ENCODE peak calls at places on chromosomes 11 and 22, in ten cellular contexts. T, E, C, L, V, Y, Q, F, W and S are unnamed samples.

GRCh38 chr11:100855466-100856067 is 168.5 kb downstream of the ARHGAP42 start:
- DNase-seq in T (no peak), C (peak; percentile 68), Q (no peak), L (no peak), Y (no peak), W (no peak), V (no peak), F (no peak), E (no peak), S (no peak)

GRCh38 chr11:33635161-33635560 is 65.5 kb downstream of the C11orf91 start:
- DNase-seq in T (no peak), Q (no peak), W (no peak), V (no peak), E (peak; percentile 40), C (peak; percentile 70), Y (no peak), L (no peak), F (no peak), S (peak; percentile 72)

GRCh38 chr11:57310630-57311086 is 14.1 kb downstream of the TNKS1BP1 start:
- DNase-seq in C (peak; percentile 67), V (no peak), E (no peak), W (no peak), T (no peak), F (peak; percentile 79), Q (no peak), L (no peak), Y (no peak), S (no peak)

GRCh38 chr22:23657712-23658111 is 25.6 kb upstream of the DRICH1 start:
- DNase-seq in F (no peak), Q (no peak), C (no peak), E (no peak), V (no peak), L (no peak), Y (no peak), W (no peak), T (no peak), S (no peak)

GRCh38 chr11:75576445-75577049 is 14.5 kb downstream of the SERPINH1 start:
- DNase-seq in C (peak; percentile 81), L (no peak), T (peak; percentile 95), Q (peak; percentile 56), W (no peak), E (no peak), Y (peak; percentile 81), V (no peak), F (no peak), S (no peak)

GRCh38 chr11:93073026-93073425 is 103.6 kb downstream of the MTNR1B start:
- DNase-seq in L (no peak), C (no peak), E (no peak), Y (peak; percentile 86), Q (no peak), W (no peak), F (no peak), V (no peak), T (no peak), S (no peak)

GRCh38 chr11:47373876-47374820 is 4.2 kb downstream of the SPI1 start:
- DNase-seq in T (peak; percentile 90), Y (peak; percentile 96), E (peak; percentile 85), F (peak; percentile 84), L (peak; percentile 80), W (peak; percentile 61), C (peak; percentile 81), V (peak; percentile 83), Q (peak; percentile 82), S (peak; percentile 84)

GRCh38 chr11:26901162-26901561 is 92.8 kb upstream of the FIBIN start:
- DNase-seq in F (no peak), L (no peak), V (no peak), E (no peak), Q (no peak), T (no peak), C (no peak), Y (no peak), W (no peak), S (no peak)

GRCh38 chr22:46976598-46976997 is 214.1 kb downstream of the TBC1D22A start:
- DNase-seq in T (no peak), W (no peak), F (no peak), L (no peak), E (no peak), V (no peak), Y (no peak), Q (no peak), C (no peak), S (no peak)

GRCh38 chr11:22780914-22781593 is 48.5 kb downstream of the SVIP start:
- DNase-seq in T (no peak), W (peak; percentile 6), L (no peak), V (no peak), C (no peak), Y (no peak), E (no peak), Q (no peak), F (no peak), S (no peak)

GRCh38 chr11:26201411-26201810 is 130.5 kb upstream of the ANO3 start:
- DNase-seq in T (no peak), V (no peak), Y (no peak), W (no peak), C (peak; percentile 66), L (no peak), Q (no peak), E (no peak), F (no peak), S (no peak)

GRCh38 chr11:63945482-63946163 is 6.8 kb downstream of the NAA40 start:
- DNase-seq in Q (peak; percentile 72), Y (peak; percentile 90), F (peak; percentile 79), V (peak; percentile 77), E (peak; percentile 65), T (peak; percentile 82), C (peak; percentile 91), L (peak; percentile 30), W (peak; percentile 30), S (peak; percentile 55)

GRCh38 chr22:39658806-39659463 is 88.4 kb downstream of the CACNA1I start:
- DNase-seq in V (no peak), L (no peak), C (no peak), T (no peak), Q (no peak), F (no peak), E (no peak), W (no peak), Y (no peak), S (no peak)
- H3K4me3 ChIP-seq in V (no peak overlapping the region), L (peak overlapping the region; percentile 51), C (no peak overlapping the region), T (no peak overlapping the region), Q (no peak overlapping the region), F (no peak overlapping the region), E (no peak overlapping the region), W (no peak overlapping the region), Y (no peak overlapping the region), S (no peak overlapping the region)

GRCh38 chr11:68532719-68533369 is 72.3 kb downstream of the PPP6R3 start:
- DNase-seq in C (no peak), W (no peak), V (no peak), Y (no peak), F (no peak), E (no peak), Q (no peak), T (no peak), L (no peak), S (no peak)

GRCh38 chr11:68535098-68535497 is 74.5 kb downstream of the PPP6R3 start:
- DNase-seq in C (no peak), T (no peak), E (no peak), Y (no peak), F (no peak), L (no peak), V (no peak), Q (no peak), W (no peak), S (no peak)

GRCh38 chr11:68536706-68537105 is 76.2 kb downstream of the PPP6R3 start:
- DNase-seq in T (no peak), Q (no peak), C (no peak), W (no peak), V (no peak), L (no peak), F (no peak), E (no peak), Y (no peak), S (no peak)

GRCh38 chr11:68531129-68531693 is 70.7 kb downstream of the PPP6R3 start:
- DNase-seq in F (no peak), T (no peak), Y (no peak), W (no peak), Q (no peak), E (no peak), C (no peak), L (no peak), V (no peak), S (no peak)

GRCh38 chr11:68533945-68534344 is 73.4 kb downstream of the PPP6R3 start:
- DNase-seq in F (no peak), C (no peak), T (no peak), W (no peak), L (no peak), Q (no peak), E (no peak), Y (no peak), V (no peak), S (no peak)
- H3K36me3 ChIP-seq in F (no peaks in the 10 kb centered on the region), C (peaks cover 15% of the 10 kb centered on the region), T (peaks cover 12% of the 10 kb centered on the region), W (peaks cover 90% of the 10 kb centered on the region), L (peaks cover 12% of the 10 kb centered on the region), Q (peaks cover 82% of the 10 kb centered on the region), E (peaks cover 47% of the 10 kb centered on the region), Y (peaks cover 70% of the 10 kb centered on the region), V (no peaks in the 10 kb centered on the region), S (peaks cover 14% of the 10 kb centered on the region)

DNA sequence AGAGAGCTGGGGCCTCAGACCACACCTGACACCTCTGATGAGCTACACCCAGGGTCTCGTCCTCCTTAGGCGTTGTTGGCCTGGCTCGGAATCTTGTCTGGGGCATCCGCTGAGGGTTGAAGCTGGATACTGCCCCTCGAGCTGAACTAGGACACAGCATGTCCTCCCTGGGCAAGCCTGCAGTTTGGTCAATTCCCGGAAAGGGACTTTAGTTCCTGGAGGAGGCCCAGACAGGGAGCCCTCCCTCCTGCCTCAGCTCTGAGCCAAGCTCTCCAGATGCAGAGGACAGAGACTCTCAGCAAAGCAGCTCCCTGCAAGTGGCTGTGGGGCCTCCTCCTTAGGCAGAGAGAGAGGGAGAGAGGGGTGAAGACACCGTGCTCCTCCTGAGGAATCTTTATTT is 4.9 kb downstream of the APOL3 start:
- DNase-seq in V (peak; percentile 60), F (no peak), W (no peak), Q (no peak), Y (no peak), L (no peak), E (peak; percentile 72), C (peak; percentile 53), T (peak; percentile 87), S (peak; percentile 74)
- H3K4me1 ChIP-seq in V (peaks cover 5% of the 10 kb centered on the region), F (peaks cover 13% of the 10 kb centered on the region), W (peaks cover 12% of the 10 kb centered on the region), Q (peaks cover 20% of the 10 kb centered on the region), Y (peaks cover 12% of the 10 kb centered on the region), L (peaks cover 86% of the 10 kb centered on the region), E (peaks cover 88% of the 10 kb centered on the region), C (peaks cover 30% of the 10 kb centered on the region), T (peaks cover 27% of the 10 kb centered on the region), S (peaks cover 92% of the 10 kb centered on the region)

GRCh38 chr11:32434116-32434386 is 1.3 kb downstream of the WT1 start:
- DNase-seq in C (no peak), T (no peak), W (no peak), F (no peak), Q (no peak), Y (no peak), E (no peak), V (no peak), L (no peak), S (no peak)
- H3K4me3 ChIP-seq in C (no peak overlapping the region), T (peak overlapping the region; percentile 56), W (no peak overlapping the region), F (no peak overlapping the region), Q (no peak overlapping the region), Y (no peak overlapping the region), E (peak overlapping the region; percentile 69), V (no peak overlapping the region), L (no peak overlapping the region), S (peak overlapping the region; percentile 72)